ENCODE peak calls at places on chromosomes 6 and 20, in five cellular contexts. A is kidney glomerular epithelial cell; D is cardiac septum; W is stimulated activated CD8-positive, alpha-beta memory T cell treated with anti-CD3 and anti-CD28 coated beads, Interleukin-7, amount 100 ng/mL, for 4 hours; N is mucosa of gallbladder. U is an unnamed sample.

GRCh38 chr20:38499366-38499765 is 26.7 kb downstream of the RALGAPB start:
- DNase-seq in A (no peak), D (no peak), W (no peak), N (no peak), U (no peak)

GRCh38 chr6:105603779-105604592 is 201.1 kb upstream of the PREP start:
- DNase-seq in A (no peak), D (no peak), W (no peak), N (peak), U (no peak)

GRCh38 chr6:20237677-20238460 is 25.6 kb upstream of the MBOAT1 start:
- DNase-seq in A (no peak), D (no peak), W (no peak), N (no peak), U (no peak)

GRCh38 chr20:57693002-57693582 is 16.7 kb downstream of the PMEPA1 start:
- DNase-seq in A (peak), D (no peak), W (no peak), N (no peak), U (peak)

GRCh38 chr6:98946877-98947410 is 802 bp downstream of the FBXL4 start:
- DNase-seq in A (peak), D (no peak), W (no peak), N (peak), U (peak)

GRCh38 chr20:23200914-23201313 is 114.8 kb upstream of the CD93 start:
- DNase-seq in A (peak), D (no peak), W (no peak), N (peak), U (peak)

GRCh38 chr6:14458669-14459266 is 341.2 kb downstream of the CD83 start:
- DNase-seq in A (peak), D (no peak), W (no peak), N (no peak), U (no peak)

GRCh38 chr6:104161960-104162669 is 697.6 kb downstream of the HACE1 start:
- DNase-seq in A (no peak), D (no peak), W (no peak), N (no peak), U (no peak)

GRCh38 chr6:9401936-9402335 is 966.6 kb upstream of the SLC35B3 start:
- DNase-seq in A (no peak), D (no peak), W (no peak), N (no peak), U (no peak)

GRCh38 chr6:168877821-168878282 is 375.8 kb downstream of the THBS2 start:
- DNase-seq in A (no peak), D (no peak), W (peak), N (no peak), U (no peak)

GRCh38 chr6:84284428-84285033 is 57.1 kb upstream of the CEP162 start:
- DNase-seq in A (no peak), D (no peak), W (no peak), N (no peak), U (no peak)

GRCh38 chr6:63734923-63735322 is 99.3 kb downstream of the PHF3 start:
- DNase-seq in A (no peak), D (no peak), W (no peak), N (no peak), U (no peak)

GRCh38 chr20:32465092-32465900 is 107.2 kb downstream of the ASXL1 start:
- DNase-seq in A (peak), D (peak), W (no peak), N (peak), U (peak)

GRCh38 chr6:14079433-14079832 is 38.1 kb upstream of the CD83 start:
- DNase-seq in A (no peak), D (no peak), W (no peak), N (no peak), U (no peak)

U was measured in lower lobe of right lung.